ENCODE peak calls at places on chromosomes 7 and 10, in four cellular contexts. F is psoas muscle, I is cardiac muscle cell, C is heart right ventricle. O is an unnamed sample.

GRCh38 chr7:65907501-65908198 is 34.8 kb downstream of the VKORC1L1 start:
- DNase-seq in F (no peak), I (no peak), C (no peak), O (no peak)

GRCh38 chr7:47536705-47537611 is 45.0 kb downstream of the TNS3 start:
- DNase-seq in F (peak; percentile 75), I (peak; percentile 20), C (peak; percentile 36), O (peak; percentile 72)

GRCh38 chr7:7554647-7555575 is 11.8 kb upstream of the MIOS start:
- DNase-seq in F (peak; percentile 15), I (no peak), C (no peak), O (no peak)

GRCh38 chr10:124646483-124647352 is 97.5 kb downstream of the FAM53B start:
- DNase-seq in F (peak; percentile 81), I (no peak), C (peak; percentile 83), O (no peak)

GRCh38 chr10:5533098-5533731 is 8.5 kb downstream of the CALML3 start:
- DNase-seq in F (no peak), I (peak; percentile 17), C (no peak), O (peak; percentile 43)

GRCh38 chr7:93055543-93056107 is 62.2 kb downstream of the SAMD9 start:
- DNase-seq in F (no peak), I (peak; percentile 57), C (no peak), O (no peak)

GRCh38 chr7:50631639-50632038 is 66.4 kb upstream of the DDC start:
- DNase-seq in F (no peak), I (peak; percentile 10), C (no peak), O (no peak)

GRCh38 chr10:10798543-10799192 is 219.0 kb upstream of the CELF2 start:
- DNase-seq in F (no peak), I (no peak), C (no peak), O (no peak)

GRCh38 chr10:28807760-28808613 is 130.7 kb downstream of the BAMBI start:
- DNase-seq in F (no peak), I (peak; percentile 76), C (no peak), O (no peak)

GRCh38 chr10:127150136-127150535 is 46.3 kb downstream of the INSYN2A start:
- DNase-seq in F (no peak), I (no peak), C (no peak), O (no peak)

GRCh38 chr7:158321056-158321700 is 266.4 kb downstream of the PTPRN2 start:
- DNase-seq in F (no peak), I (no peak), C (no peak), O (no peak)

GRCh38 chr7:137069249-137069963 is 201.0 kb downstream of the CHRM2 start:
- DNase-seq in F (no peak), I (no peak), C (no peak), O (no peak)

GRCh38 chr7:138338361-138338760 is 121.7 kb upstream of the TRIM24 start:
- DNase-seq in F (peak; percentile 56), I (no peak), C (peak; percentile 88), O (no peak)

GRCh38 chr7:134454277-134454676 is 4.6 kb downstream of the AKR1B1 start:
- DNase-seq in F (no peak), I (no peak), C (no peak), O (no peak)

GRCh38 chr7:128422856-128423255 is 13.1 kb upstream of the IMPDH1 start:
- DNase-seq in F (no peak), I (no peak), C (peak; percentile 55), O (no peak)

GRCh38 chr7:145036592-145037386 is 200.9 kb upstream of the TPK1 start:
- DNase-seq in F (no peak), I (peak; percentile 69), C (peak; percentile 22), O (no peak)

GRCh38 chr7:152136623-152137022 is 111.1 kb downstream of the GALNT11 start:
- DNase-seq in F (no peak), I (peak; percentile 57), C (no peak), O (no peak)

GRCh38 chr7:90271753-90272152 is 26.8 kb downstream of the CFAP69 start:
- DNase-seq in F (no peak), I (no peak), C (no peak), O (no peak)

GRCh38 chr7:99314504-99314903 is 11.2 kb upstream of the ARPC1A start:
- DNase-seq in F (no peak), I (no peak), C (no peak), O (peak; percentile 70)

GRCh38 chr7:66344166-66344565 is 139.0 kb downstream of the TPST1 start:
- DNase-seq in F (no peak), I (no peak), C (no peak), O (no peak)

GRCh38 chr10:124224331-124225028 is 131.1 kb upstream of the CHST15 start:
- DNase-seq in F (no peak), I (no peak), C (no peak), O (no peak)

GRCh38 chr10:69327463-69328345 is 49.4 kb downstream of the HK1 start:
- DNase-seq in F (peak; percentile 68), I (peak; percentile 72), C (peak; percentile 74), O (peak; percentile 83)

DNA sequence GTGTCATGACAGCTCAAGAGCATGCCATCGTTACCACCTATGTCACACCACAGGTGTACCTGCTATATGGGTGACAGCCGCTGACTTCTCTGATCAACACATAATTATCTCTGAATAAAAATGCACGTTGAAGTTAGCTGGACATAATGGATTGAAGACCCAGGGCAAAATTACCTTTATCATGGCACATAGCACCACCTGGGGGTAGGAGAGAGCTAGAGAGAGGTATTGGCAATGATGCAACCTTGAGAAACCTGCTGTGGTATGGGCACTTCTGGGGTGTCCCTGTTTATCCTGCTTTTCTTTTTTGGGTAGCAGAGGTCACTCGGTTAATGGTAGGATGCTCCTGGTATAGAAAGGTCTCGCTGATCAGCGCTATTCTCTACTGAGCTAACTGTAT is 323.3 kb downstream of the TFEC start:
- DNase-seq in F (no peak), I (peak; percentile 38), C (no peak), O (no peak)
- TF ChIP-seq CTCF in F (no peak), I (peak; percentile 27), C (no peak), O (peak; percentile 52)

DNA sequence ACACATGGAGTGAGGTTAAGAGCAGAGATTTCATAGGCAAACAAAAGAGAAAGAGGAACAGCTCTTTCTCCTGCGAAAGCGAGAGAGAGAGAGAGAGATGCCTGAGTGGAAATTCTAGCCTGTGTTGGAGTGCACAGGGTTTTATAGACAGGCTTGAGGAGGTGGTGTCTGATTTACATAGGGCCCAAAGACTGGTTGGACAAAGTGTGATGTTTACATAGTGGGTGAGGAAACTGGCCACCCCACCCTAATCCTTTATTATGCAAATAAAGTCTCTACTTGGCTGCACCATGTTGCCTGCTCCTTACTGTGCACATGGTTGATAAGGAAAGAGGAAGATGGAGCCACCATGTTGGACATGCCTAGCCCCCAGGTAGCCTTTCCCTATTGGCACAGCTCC is 967.8 kb upstream of the SORCS1 start:
- DNase-seq in F (no peak), I (no peak), C (no peak), O (no peak)
- H3K9me3 ChIP-seq in F (no peaks in the 10 kb centered on the region), I (no peaks in the 10 kb centered on the region), C (no peaks in the 10 kb centered on the region), O (no peaks in the 10 kb centered on the region)

DNA sequence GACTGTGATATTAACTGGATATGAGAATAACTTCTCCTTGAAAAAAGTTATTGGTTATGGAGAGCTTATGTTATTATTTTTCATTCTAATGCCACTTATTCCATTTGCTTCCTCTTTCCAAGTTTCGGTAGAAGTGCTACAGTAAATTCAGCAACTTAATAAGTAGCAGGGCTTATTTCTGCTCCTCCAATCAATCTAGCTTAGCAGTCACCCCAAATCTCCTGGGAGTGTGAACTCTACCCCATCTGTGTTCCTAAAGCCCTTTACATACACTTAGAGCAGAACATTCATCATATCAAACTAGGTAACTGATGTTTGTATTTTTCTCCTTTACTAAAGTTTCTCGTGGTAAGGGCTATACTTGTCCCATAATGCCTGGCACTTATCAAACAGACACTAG is 8.7 kb downstream of the ARL3 start:
- DNase-seq in F (no peak), I (no peak), C (no peak), O (no peak)
- TF ChIP-seq CTCF in F (no peak), I (no peak), C (no peak), O (no peak)

GRCh38 chr7:391411-391951 is 101.5 kb downstream of the FOXL3 start:
- DNase-seq in F (no peak), I (no peak), C (no peak), O (peak; percentile 37)
- H3K9me3 ChIP-seq in F (no peaks in the 10 kb centered on the region), I (no peaks in the 10 kb centered on the region), C (peaks cover 9% of the 10 kb centered on the region), O (peaks cover 7% of the 10 kb centered on the region)

O was measured in Peyer's patch.